ENCODE peak calls at places on chromosomes 4 and X, in eight cellular contexts. Z is suprapubic skin, A is GM23248, L is aorta, D is tibial nerve, K is cardiac muscle cell, M is brain microvascular endothelial cell, I is right cardiac atrium. O is an unnamed sample.

GRCh38 chrX:113492895-113493294 is 652.3 kb upstream of the AMOT start:
- DNase-seq in Z (no peak), A (no peak), L (no peak), D (no peak), K (no peak), M (no peak), I (no peak), O (no peak)

GRCh38 chr4:168585168-168586091 is 88.6 kb downstream of the PALLD start:
- DNase-seq in Z (peak; percentile 90), A (peak; percentile 94), L (peak; percentile 92), D (peak; percentile 71), K (peak; percentile 80), M (peak; percentile 90), I (peak; percentile 93), O (peak; percentile 90)

GRCh38 chr4:45347056-45347455 is 620.7 kb upstream of the GNPDA2 start:
- DNase-seq in Z (no peak), A (no peak), L (no peak), D (no peak), K (no peak), M (no peak), I (no peak), O (no peak)

GRCh38 chr4:100986360-100986868 is 360.9 kb downstream of the PPP3CA start:
- DNase-seq in Z (no peak), A (no peak), L (no peak), D (no peak), K (peak; percentile 51), M (peak; percentile 7), I (no peak), O (peak; percentile 53)

GRCh38 chr4:166017804-166018203 is 144.8 kb downstream of the TLL1 start:
- DNase-seq in Z (no peak), A (no peak), L (no peak), D (no peak), K (no peak), M (no peak), I (no peak), O (no peak)

GRCh38 chrX:42097491-42097890 is 174.1 kb upstream of the CASK start:
- DNase-seq in Z (no peak), A (no peak), L (no peak), D (no peak), K (no peak), M (no peak), I (no peak), O (no peak)

GRCh38 chr4:167842487-167842886 is 249.8 kb upstream of the ANXA10 start:
- DNase-seq in Z (no peak), A (no peak), L (no peak), D (no peak), K (no peak), M (no peak), I (no peak), O (no peak)

GRCh38 chrX:24241822-24242648 is 71.8 kb downstream of the SUPT20HL2 start:
- DNase-seq in Z (no peak), A (peak; percentile 41), L (no peak), D (no peak), K (peak; percentile 60), M (peak; percentile 24), I (no peak), O (peak; percentile 14)

GRCh38 chr4:153113838-153114105 is 90.5 kb upstream of the TRIM2 start:
- DNase-seq in Z (no peak), A (no peak), L (no peak), D (no peak), K (no peak), M (no peak), I (no peak), O (no peak)

GRCh38 chrX:88863726-88864125 is 116.7 kb downstream of the CPXCR1 start:
- DNase-seq in Z (no peak), A (no peak), L (no peak), D (no peak), K (no peak), M (no peak), I (no peak), O (no peak)

GRCh38 chr4:41542526-41543270 is 4.7 kb downstream of the LIMCH1 start:
- DNase-seq in Z (no peak), A (no peak), L (no peak), D (no peak), K (no peak), M (no peak), I (no peak), O (no peak)

GRCh38 chr4:41548305-41548704 is 10.3 kb downstream of the LIMCH1 start:
- DNase-seq in Z (no peak), A (no peak), L (no peak), D (no peak), K (no peak), M (no peak), I (no peak), O (no peak)

GRCh38 chr4:41546638-41547037 is 8.7 kb downstream of the LIMCH1 start:
- DNase-seq in Z (no peak), A (no peak), L (no peak), D (no peak), K (no peak), M (no peak), I (no peak), O (no peak)

GRCh38 chr4:41541697-41542096 is 3.7 kb downstream of the LIMCH1 start:
- DNase-seq in Z (no peak), A (peak; percentile 33), L (peak; percentile 60), D (no peak), K (no peak), M (no peak), I (peak; percentile 43), O (no peak)

GRCh38 chr4:41545238-41545637 is 7.3 kb downstream of the LIMCH1 start:
- DNase-seq in Z (no peak), A (no peak), L (no peak), D (no peak), K (no peak), M (no peak), I (no peak), O (no peak)
- H3K27ac ChIP-seq in Z (no peak overlapping the region), A (no peak overlapping the region), L (no peak overlapping the region), D (peak overlapping the region; percentile 10), K (no peak overlapping the region), M (no peak overlapping the region), I (peak overlapping the region; percentile 68), O (peak overlapping the region; percentile 44)

GRCh38 chrX:46788902-46789301 is 30.0 kb upstream of the SLC9A7 start:
- DNase-seq in Z (no peak), A (peak; percentile 74), L (no peak), D (no peak), K (no peak), M (peak; percentile 37), I (no peak), O (no peak)

GRCh38 chrX:46792826-46793195 is 33.9 kb upstream of the SLC9A7 start:
- DNase-seq in Z (no peak), A (no peak), L (no peak), D (no peak), K (no peak), M (no peak), I (no peak), O (no peak)

GRCh38 chrX:46793386-46794143 is 34.6 kb upstream of the SLC9A7 start:
- DNase-seq in Z (no peak), A (no peak), L (no peak), D (no peak), K (no peak), M (no peak), I (no peak), O (no peak)

GRCh38 chrX:46796574-46797191 is 37.8 kb upstream of the SLC9A7 start:
- DNase-seq in Z (peak; percentile 78), A (peak; percentile 72), L (peak; percentile 91), D (peak; percentile 62), K (peak; percentile 73), M (peak; percentile 71), I (peak; percentile 89), O (peak; percentile 77)

GRCh38 chrX:46791927-46792825 is 33.3 kb upstream of the SLC9A7 start:
- DNase-seq in Z (no peak), A (peak; percentile 89), L (no peak), D (no peak), K (no peak), M (peak; percentile 91), I (no peak), O (no peak)
- H3K27ac ChIP-seq in Z (peak overlapping the region; percentile 64), A (peak overlapping the region; percentile 98), L (peak overlapping the region; percentile 40), D (peak overlapping the region; percentile 41), K (no peak overlapping the region), M (peak overlapping the region; percentile 99), I (no peak overlapping the region), O (no peak overlapping the region)

GRCh38 chr4:12022409-12022808 is 593.7 kb upstream of the HS3ST1 start:
- DNase-seq in Z (no peak), A (no peak), L (no peak), D (no peak), K (no peak), M (no peak), I (no peak), O (no peak)

GRCh38 chr4:12016729-12017128 is 588.0 kb upstream of the HS3ST1 start:
- DNase-seq in Z (no peak), A (no peak), L (no peak), D (no peak), K (no peak), M (no peak), I (no peak), O (no peak)
- H3K27ac ChIP-seq in Z (no peak overlapping the region), A (no peak overlapping the region), L (no peak overlapping the region), D (no peak overlapping the region), K (no peak overlapping the region), M (no peak overlapping the region), I (no peak overlapping the region), O (no peak overlapping the region)

GRCh38 chrX:151973262-151973661 is 1.2 kb downstream of the GABRE start:
- DNase-seq in Z (no peak), A (peak; percentile 34), L (no peak), D (no peak), K (no peak), M (no peak), I (no peak), O (no peak)
- H3K27ac ChIP-seq in Z (peak overlapping the region; percentile 88), A (peak overlapping the region; percentile 70), L (no peak overlapping the region), D (peak overlapping the region; percentile 68), K (no peak overlapping the region), M (peak overlapping the region; percentile 35), I (no peak overlapping the region), O (no peak overlapping the region)

DNA sequence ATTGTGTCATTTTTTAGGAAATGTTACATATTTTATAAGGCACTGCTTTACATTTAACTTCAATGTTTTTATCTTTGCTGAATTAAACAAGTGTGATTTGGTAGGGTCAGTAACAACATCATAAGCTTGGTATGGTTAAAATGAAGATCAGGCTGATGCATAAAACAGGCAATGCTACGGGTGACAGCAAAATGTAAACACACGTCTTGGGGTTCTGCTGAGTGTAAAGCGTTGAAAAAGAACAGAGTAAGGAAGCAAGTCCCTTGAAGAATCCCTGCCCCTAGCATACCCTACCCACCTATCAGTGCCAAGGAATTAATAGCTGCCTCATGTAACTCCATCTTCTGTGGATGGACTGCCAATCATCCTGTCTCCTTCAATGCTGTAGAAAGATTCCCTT is 157.0 kb downstream of the CBLL2 start:
- DNase-seq in Z (no peak), A (no peak), L (no peak), D (no peak), K (no peak), M (no peak), I (no peak), O (no peak)
- H3K27ac ChIP-seq in Z (no peak overlapping the region), A (no peak overlapping the region), L (no peak overlapping the region), D (no peak overlapping the region), K (no peak overlapping the region), M (no peak overlapping the region), I (no peak overlapping the region), O (no peak overlapping the region)